ENCODE peak calls at places on chromosomes 3 and 15, in nine cellular contexts. D, T, C, M, F, V, P, E and I are unnamed samples.

GRCh38 chr3:105406268-105406667 is 39.6 kb downstream of the ALCAM start:
- DNase-seq in D (no peak), T (no peak), C (no peak), M (no peak), F (no peak), V (no peak), P (no peak), E (no peak), I (no peak)

GRCh38 chr15:89096664-89097063 is 8.4 kb downstream of the ABHD2 start:
- DNase-seq in D (no peak), T (no peak), C (no peak), M (no peak), F (no peak), V (no peak), P (peak), E (no peak), I (no peak)

GRCh38 chr15:60370105-60370803 is 27.5 kb downstream of the ANXA2 start:
- DNase-seq in D (no peak), T (no peak), C (no peak), M (no peak), F (no peak), V (peak), P (peak), E (no peak), I (no peak)

GRCh38 chr3:56324473-56324872 is 143.8 kb downstream of the ERC2 start:
- DNase-seq in D (no peak), T (no peak), C (no peak), M (no peak), F (no peak), V (no peak), P (no peak), E (no peak), I (no peak)

GRCh38 chr3:183295211-183295610 is 42.2 kb downstream of the B3GNT5 start:
- DNase-seq in D (no peak), T (no peak), C (no peak), M (no peak), F (no peak), V (peak), P (peak), E (no peak), I (no peak)

GRCh38 chr3:195237981-195238625 is 32.9 kb downstream of the XXYLT1 start:
- DNase-seq in D (peak), T (no peak), C (no peak), M (no peak), F (no peak), V (no peak), P (no peak), E (no peak), I (peak)

GRCh38 chr3:39141211-39141995 is 12.0 kb downstream of the CSRNP1 start:
- DNase-seq in D (no peak), T (no peak), C (no peak), M (no peak), F (no peak), V (peak), P (peak), E (no peak), I (peak)

GRCh38 chr15:65006876-65007275 is 17.2 kb upstream of the SPG21 start:
- DNase-seq in D (no peak), T (no peak), C (no peak), M (no peak), F (no peak), V (no peak), P (no peak), E (no peak), I (no peak)

GRCh38 chr3:153448146-153448870 is 286.3 kb downstream of the RAP2B start:
- DNase-seq in D (no peak), T (no peak), C (no peak), M (no peak), F (no peak), V (no peak), P (no peak), E (no peak), I (no peak)

GRCh38 chr3:126287536-126288181 is 69.5 kb downstream of the KLF15 start:
- DNase-seq in D (no peak), T (no peak), C (no peak), M (no peak), F (no peak), V (peak), P (peak), E (no peak), I (no peak)

GRCh38 chr15:75811616-75812015 is 31.6 kb upstream of the UBE2Q2 start:
- DNase-seq in D (no peak), T (no peak), C (no peak), M (no peak), F (no peak), V (no peak), P (no peak), E (no peak), I (no peak)

GRCh38 chr15:63899193-63899592 is 65.4 kb upstream of the HERC1 start:
- DNase-seq in D (no peak), T (no peak), C (no peak), M (no peak), F (no peak), V (no peak), P (no peak), E (no peak), I (no peak)

GRCh38 chr15:39213385-39213840 is 367.5 kb upstream of the THBS1 start:
- DNase-seq in D (no peak), T (no peak), C (no peak), M (no peak), F (no peak), V (peak), P (peak), E (no peak), I (no peak)

GRCh38 chr3:185986201-185986600 is 48.4 kb upstream of the TRA2B start:
- DNase-seq in D (no peak), T (no peak), C (no peak), M (no peak), F (peak), V (no peak), P (no peak), E (no peak), I (no peak)

GRCh38 chr3:64454179-64454578 is 228.9 kb upstream of the PRICKLE2 start:
- DNase-seq in D (no peak), T (no peak), C (no peak), M (no peak), F (no peak), V (no peak), P (no peak), E (no peak), I (no peak)

GRCh38 chr3:178436773-178437172 is 99.5 kb upstream of the KCNMB2 start:
- DNase-seq in D (no peak), T (no peak), C (no peak), M (peak), F (peak), V (no peak), P (no peak), E (no peak), I (no peak)

GRCh38 chr15:90845201-90845949 is 23.0 kb upstream of the FURIN start:
- DNase-seq in D (no peak), T (no peak), C (no peak), M (peak), F (no peak), V (no peak), P (peak), E (no peak), I (no peak)

GRCh38 chr3:52144034-52144795 is 10.0 kb downstream of the POC1A start:
- DNase-seq in D (no peak), T (peak), C (peak), M (peak), F (peak), V (peak), P (peak), E (peak), I (peak)

GRCh38 chr3:11389570-11390268 is 117.5 kb downstream of the ATG7 start:
- DNase-seq in D (no peak), T (no peak), C (no peak), M (no peak), F (no peak), V (no peak), P (no peak), E (no peak), I (no peak)